ENCODE peak calls at places on chromosomes 11 and 22, in nine cellular contexts. R is colonic mucosa; O is fibroblast of lung; G is adrenal gland; L is left ventricle myocardium inferior; H is CD4-positive, CD25-positive, alpha-beta regulatory T cell; W is upper lobe of right lung; P is epithelial cell of prostate; S is pancreas. E is an unnamed sample.

GRCh38 chr11:13288375-13289029 is 10.9 kb downstream of the BMAL1 start:
- DNase-seq in P (no peak), G (no peak), H (no peak), L (no peak), R (no peak), W (no peak), O (peak), S (no peak), E (no peak)

GRCh38 chr11:29018631-29019030 is 910.4 kb downstream of the METTL15 start:
- DNase-seq in W (no peak), H (no peak), L (no peak), P (peak), O (peak), R (no peak), S (no peak), G (no peak), E (no peak)

GRCh38 chr11:9005087-9005486 is 1.3 kb upstream of the NRIP3 start:
- DNase-seq in S (no peak), O (no peak), G (no peak), H (no peak), W (no peak), P (no peak), R (no peak), L (no peak), E (no peak)

GRCh38 chr11:123519055-123519796 is 89.2 kb downstream of the GRAMD1B start:
- DNase-seq in L (no peak), W (no peak), H (no peak), S (no peak), O (no peak), P (no peak), G (peak), R (no peak), E (no peak)

GRCh38 chr11:63589000-63589399 is 25.2 kb downstream of the PLAAT3 start:
- DNase-seq in S (no peak), O (no peak), W (no peak), P (no peak), G (no peak), R (no peak), H (no peak), L (no peak), E (no peak)

GRCh38 chr11:12215192-12215591 is 104.8 kb downstream of the MICAL2 start:
- DNase-seq in W (no peak), R (no peak), P (no peak), O (no peak), L (no peak), H (no peak), S (no peak), G (no peak), E (no peak)

GRCh38 chr22:40332319-40332781 is 13.9 kb upstream of the ADSL start:
- DNase-seq in L (no peak), R (no peak), W (no peak), H (peak), G (no peak), O (peak), P (no peak), S (no peak), E (no peak)

GRCh38 chr11:91199866-91200265 is 977.0 kb upstream of the CHORDC1 start:
- DNase-seq in W (no peak), O (peak), G (no peak), R (no peak), H (no peak), L (no peak), S (no peak), P (no peak), E (no peak)

GRCh38 chr22:42364641-42365336 is 67.4 kb downstream of the NFAM1 start:
- DNase-seq in S (no peak), L (peak), H (no peak), W (no peak), O (peak), G (no peak), P (no peak), R (no peak), E (peak)

GRCh38 chr11:45076761-45077160 is 69.7 kb upstream of the PRDM11 start:
- DNase-seq in W (no peak), P (no peak), L (no peak), G (no peak), R (no peak), H (no peak), S (no peak), O (no peak), E (no peak)

GRCh38 chr11:94897330-94897768 is 76.0 kb downstream of the CWC15 start:
- DNase-seq in H (no peak), S (peak), R (peak), L (peak), P (no peak), W (no peak), O (peak), G (peak), E (peak)

GRCh38 chr11:33699515-33700424 is 856 bp downstream of the C11orf91 start:
- DNase-seq in G (peak), H (no peak), S (peak), W (no peak), L (peak), O (no peak), R (peak), P (no peak), E (peak)

GRCh38 chr11:490930-491260 is 16.1 kb downstream of the RNH1 start:
- DNase-seq in W (no peak), O (no peak), R (no peak), G (no peak), P (no peak), S (no peak), H (no peak), L (no peak), E (no peak)

GRCh38 chr11:119436715-119437114 is 13.7 kb upstream of the THY1 start:
- DNase-seq in P (no peak), H (no peak), S (no peak), L (no peak), O (no peak), G (no peak), W (no peak), R (no peak), E (no peak)
- H3K27ac ChIP-seq in P (no peak), H (no peak), S (no peak), L (no peak), O (no peak), G (no peak), W (no peak), R (no peak), E (no peak)

DNA sequence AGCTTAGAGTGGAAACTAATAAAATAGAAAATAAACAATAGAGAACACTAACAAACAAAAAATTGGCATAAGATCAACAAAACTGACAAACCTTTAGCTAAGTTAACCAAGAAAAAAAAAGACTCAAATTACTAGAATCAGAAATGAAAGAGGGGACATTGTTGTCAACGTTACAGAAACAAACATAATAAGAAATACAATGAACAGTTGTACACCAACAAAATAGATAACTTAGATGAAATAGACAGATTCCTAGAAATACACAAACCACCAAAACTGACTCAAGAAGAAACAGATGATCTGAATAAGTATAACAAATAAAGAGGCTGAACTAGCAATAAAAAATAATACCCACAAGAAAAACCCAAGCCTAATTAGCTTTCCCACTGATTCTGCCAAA is 34.8 kb upstream of the TMPRSS4 start:
- DNase-seq in H (no peak), S (no peak), L (no peak), P (no peak), O (no peak), G (no peak), R (no peak), W (no peak), E (no peak)
- H3K27ac ChIP-seq in H (peak), S (no peak), L (no peak), P (no peak), O (no peak), G (no peak), R (no peak), W (no peak), E (no peak)

DNA sequence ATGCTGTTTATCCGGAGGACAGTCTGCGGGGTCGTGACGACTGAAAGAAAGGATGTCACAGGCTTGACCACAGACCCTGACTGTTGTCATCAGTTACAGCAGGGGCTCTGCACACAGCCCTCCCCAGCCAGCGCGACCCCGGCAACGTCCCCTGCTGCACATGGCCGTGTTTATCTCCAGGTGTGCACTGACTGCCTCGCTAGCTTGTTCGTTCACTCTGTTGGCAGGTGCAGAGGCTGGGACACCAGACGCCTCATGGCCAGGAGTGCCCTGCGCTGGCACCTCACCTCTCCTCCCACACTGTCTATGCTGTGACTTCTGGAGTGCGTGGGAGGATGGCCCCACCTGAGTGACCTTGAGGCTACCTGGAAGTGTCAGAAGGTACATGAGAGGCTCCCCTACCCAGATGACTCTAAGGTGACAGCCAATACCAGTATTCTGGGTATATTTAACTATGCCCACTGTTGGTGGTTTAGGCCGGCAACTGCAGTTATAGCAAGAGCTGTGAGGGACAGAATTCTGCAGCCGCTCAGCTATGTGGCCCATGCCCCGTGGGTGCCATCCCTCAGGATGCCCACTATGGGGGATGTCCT is 12.2 kb downstream of the MRPL21 start:
- DNase-seq in G (no peak), W (no peak), L (no peak), H (no peak), S (no peak), P (no peak), R (no peak), O (no peak), E (no peak)
- H3K27ac ChIP-seq in G (no peak), W (no peak), L (peak), H (no peak), S (peak), P (no peak), R (no peak), O (peak), E (peak)

DNA sequence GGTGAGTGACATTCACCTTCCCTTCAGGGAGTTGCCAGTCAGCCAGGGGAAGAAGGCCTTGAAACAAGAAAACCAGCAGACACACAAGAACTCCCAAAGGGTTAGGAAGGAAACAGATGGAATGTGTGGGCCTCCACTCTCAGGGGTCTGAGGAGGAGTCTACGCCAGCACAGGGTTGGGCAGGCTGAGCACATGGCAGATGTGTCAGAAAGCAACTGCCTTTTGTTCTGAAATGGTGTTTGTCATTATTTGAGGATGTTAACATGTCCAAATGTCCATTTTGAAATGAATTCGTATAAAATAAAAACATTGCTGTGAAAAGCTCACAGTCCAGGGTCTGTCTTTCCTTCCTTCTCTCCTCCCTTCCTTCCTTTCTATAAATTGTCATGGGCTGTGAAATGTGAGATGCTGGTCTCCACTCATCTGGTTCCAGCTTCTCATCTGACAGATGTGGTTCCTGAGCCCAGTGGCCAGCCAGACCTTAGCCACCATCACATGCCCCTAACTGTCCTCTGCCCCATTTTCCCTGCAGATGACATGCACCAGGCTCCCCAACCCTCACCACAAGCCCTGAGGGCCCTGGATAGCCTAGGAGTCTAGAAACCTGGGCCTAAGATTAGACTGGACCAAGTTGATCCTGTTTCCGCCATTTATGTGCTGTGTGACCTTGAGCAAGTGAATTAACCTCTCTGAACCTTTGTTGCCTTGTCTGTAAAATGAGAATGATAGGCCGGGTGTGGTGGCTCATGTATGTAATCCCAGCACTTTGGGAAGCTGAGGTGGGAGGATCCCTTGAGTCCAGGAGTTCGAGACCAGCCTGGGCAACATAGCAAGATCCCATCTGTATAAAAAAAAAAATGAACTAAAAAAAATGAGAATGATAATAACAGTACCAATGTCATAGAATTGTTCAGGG is 56.2 kb upstream of the CRYBB3 start:
- DNase-seq in O (no peak), G (no peak), H (no peak), W (no peak), S (no peak), R (no peak), L (no peak), P (no peak), E (no peak)
- H3K27ac ChIP-seq in O (no peak), G (no peak), H (no peak), W (peak), S (no peak), R (no peak), L (peak), P (no peak), E (no peak)

GRCh38 chr11:107477820-107478219 is 20.2 kb upstream of the CWF19L2 start:
- DNase-seq in G (no peak), P (no peak), H (no peak), O (no peak), R (no peak), S (no peak), L (no peak), W (no peak), E (no peak)
- H3K27ac ChIP-seq in G (no peak), P (no peak), H (no peak), O (no peak), R (no peak), S (no peak), L (no peak), W (no peak), E (no peak)

GRCh38 chr11:76653674-76654309 is 16.8 kb downstream of the LRRC32 start:
- DNase-seq in W (no peak), S (no peak), O (peak), R (peak), G (no peak), H (no peak), P (no peak), L (peak), E (peak)
- H3K27ac ChIP-seq in W (peak), S (no peak), O (peak), R (peak), G (no peak), H (no peak), P (no peak), L (peak), E (peak)

DNA sequence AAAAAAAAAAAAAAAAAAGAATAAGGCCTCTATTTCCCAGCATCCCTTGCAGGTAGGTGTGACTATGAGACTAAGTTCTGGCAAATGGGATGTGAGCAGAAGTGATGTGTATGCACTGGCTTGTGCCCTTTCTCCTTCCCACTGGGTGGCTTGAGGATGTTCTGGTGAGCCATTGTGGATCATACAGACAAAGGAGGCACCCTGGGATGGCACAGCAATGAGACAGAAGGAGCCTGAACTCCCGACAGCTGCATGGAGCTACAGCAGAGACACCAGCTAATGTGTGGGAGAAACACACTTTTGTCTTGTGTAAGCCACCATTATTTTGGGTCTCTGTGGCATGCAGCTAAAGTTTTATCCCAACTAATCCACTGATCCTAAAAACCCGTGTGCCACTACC is 10.6 kb upstream of the SORL1 start:
- DNase-seq in H (no peak), L (no peak), G (no peak), S (no peak), P (no peak), W (no peak), O (no peak), R (no peak), E (no peak)
- H3K27ac ChIP-seq in H (no peak), L (no peak), G (no peak), S (no peak), P (no peak), W (no peak), O (no peak), R (no peak), E (no peak)

DNA sequence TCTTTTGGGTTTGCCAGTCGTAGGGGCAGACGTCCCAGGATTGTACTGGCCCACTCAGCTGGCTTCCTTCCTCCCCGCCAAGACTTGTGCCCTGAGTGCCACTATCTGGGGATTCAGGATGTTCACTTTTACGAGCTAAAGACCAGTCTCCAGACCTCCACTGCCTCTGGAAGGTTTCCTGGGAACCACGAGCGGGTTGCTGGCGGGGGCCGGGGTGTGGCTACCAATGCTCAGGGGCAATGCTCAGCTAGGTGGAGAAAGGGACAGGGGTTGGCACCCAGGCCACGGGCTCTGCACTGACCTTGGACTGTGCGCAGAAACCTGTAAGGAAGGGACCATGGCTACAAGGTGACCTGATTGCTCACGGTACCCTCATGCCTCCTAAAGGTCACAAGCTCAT is 2.2 kb downstream of the NEFH start:
- DNase-seq in R (no peak), P (no peak), W (no peak), O (no peak), S (no peak), L (no peak), H (no peak), G (peak), E (no peak)
- H3K27ac ChIP-seq in R (no peak), P (no peak), W (no peak), O (no peak), S (no peak), L (no peak), H (no peak), G (peak), E (no peak)

GRCh38 chr11:2107941-2108630 is 31.1 kb downstream of the IGF2 start:
- DNase-seq in S (no peak), W (no peak), R (no peak), G (no peak), O (no peak), P (no peak), L (no peak), H (no peak), E (no peak)

GRCh38 chr11:2108675-2109481 is 30.3 kb downstream of the IGF2 start:
- DNase-seq in W (no peak), O (no peak), G (no peak), H (no peak), P (no peak), R (no peak), S (no peak), L (no peak), E (peak)

GRCh38 chr11:2107521-2107920 is 31.7 kb downstream of the IGF2 start:
- DNase-seq in S (no peak), H (no peak), G (no peak), P (no peak), W (no peak), R (no peak), L (no peak), O (no peak), E (no peak)

GRCh38 chr11:2109541-2110019 is 29.6 kb downstream of the IGF2 start:
- DNase-seq in H (no peak), P (no peak), O (peak), S (no peak), G (no peak), W (no peak), R (no peak), L (no peak), E (no peak)

DNA sequence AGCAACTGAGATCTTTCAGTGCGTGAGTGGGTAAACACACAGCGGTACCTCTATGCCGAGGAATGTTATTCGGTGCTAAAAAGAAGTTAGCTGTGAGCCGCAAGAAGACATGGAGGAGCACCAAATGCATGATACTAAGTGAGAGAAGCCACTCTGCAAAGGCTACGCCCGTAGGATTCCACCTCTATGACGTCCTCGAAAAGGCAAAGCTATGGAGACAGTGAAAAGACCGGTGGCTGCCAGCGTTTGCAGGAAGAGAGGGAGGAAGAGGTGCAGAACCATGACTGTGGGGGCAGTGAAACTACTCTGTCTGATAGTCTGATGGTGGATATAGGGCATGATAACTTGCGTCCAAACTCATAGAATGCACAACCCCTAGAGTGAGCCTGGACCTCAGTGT is 28.7 kb downstream of the IGF2 start:
- DNase-seq in P (no peak), O (no peak), R (no peak), G (no peak), L (no peak), H (no peak), W (no peak), S (no peak), E (no peak)
- H3K27ac ChIP-seq in P (no peak), O (no peak), R (no peak), G (no peak), L (no peak), H (no peak), W (no peak), S (no peak), E (no peak)

DNA sequence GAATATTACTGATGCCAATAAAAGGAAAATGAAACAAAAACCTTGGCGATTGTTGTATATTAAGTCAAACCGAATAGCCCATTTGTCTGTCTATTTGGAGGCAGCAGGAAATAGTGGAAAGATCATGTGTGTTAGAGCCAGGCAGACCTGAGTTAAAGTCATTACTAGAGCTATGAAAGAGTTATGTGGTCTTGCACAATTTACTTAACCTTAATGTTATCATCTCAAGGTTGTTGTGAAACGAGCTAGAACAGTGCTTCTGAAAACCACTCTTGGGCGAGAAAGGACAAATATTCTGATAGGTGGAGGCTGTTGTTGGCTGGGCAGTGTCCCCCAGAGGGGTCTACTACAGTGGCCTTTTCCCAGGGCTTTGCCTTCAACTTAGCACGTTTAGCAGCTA is 60.0 kb upstream of the NUP160 start:
- DNase-seq in S (no peak), L (no peak), P (no peak), G (peak), R (no peak), W (no peak), H (no peak), O (no peak), E (no peak)
- H3K27ac ChIP-seq in S (peak), L (no peak), P (no peak), G (no peak), R (no peak), W (peak), H (no peak), O (no peak), E (no peak)